ENCODE peak calls at places on chromosomes 1 and 21, in five cellular contexts. One of them, this sample, is unnamed.

GRCh38 chr1:3017440-3018050 is 3.7 kb upstream of the ACTRT2 start:
- DNase-seq in AG04450: no peak
- DNase-seq in body of pancreas: peak
- DNase-seq in neural progenitor cell: no peak
- DNase-seq in psoas muscle: no peak
- DNase-seq in this sample: no peak

GRCh38 chr1:184242507-184242943 is 144.3 kb upstream of the C1orf21 start:
- DNase-seq in body of pancreas: peak
- DNase-seq in AG04450: peak
- DNase-seq in psoas muscle: no peak
- DNase-seq in neural progenitor cell: peak
- DNase-seq in this sample: no peak

GRCh38 chr1:145918992-145919939 is 749 bp upstream of the PEX11B start:
- DNase-seq in AG04450: no peak
- DNase-seq in neural progenitor cell: peak
- DNase-seq in body of pancreas: peak
- DNase-seq in psoas muscle: peak
- DNase-seq in this sample: no peak

GRCh38 chr1:7177438-7178126 is 392.3 kb downstream of the CAMTA1 start:
- DNase-seq in psoas muscle: no peak
- DNase-seq in neural progenitor cell: peak
- DNase-seq in AG04450: no peak
- DNase-seq in body of pancreas: no peak
- DNase-seq in this sample: no peak

GRCh38 chr1:30748699-30749401 is 8.7 kb downstream of the LAPTM5 start:
- DNase-seq in psoas muscle: no peak
- DNase-seq in neural progenitor cell: no peak
- DNase-seq in AG04450: no peak
- DNase-seq in body of pancreas: no peak
- DNase-seq in this sample: no peak

GRCh38 chr1:87684786-87685185 is 356.1 kb downstream of the LMO4 start:
- DNase-seq in body of pancreas: no peak
- DNase-seq in psoas muscle: no peak
- DNase-seq in neural progenitor cell: no peak
- DNase-seq in AG04450: no peak
- DNase-seq in this sample: no peak

GRCh38 chr1:201266774-201267173 is 16.5 kb upstream of the PKP1 start:
- DNase-seq in AG04450: peak
- DNase-seq in psoas muscle: no peak
- DNase-seq in neural progenitor cell: no peak
- DNase-seq in body of pancreas: no peak
- DNase-seq in this sample: peak

GRCh38 chr1:225651376-225651871 is 1.5 kb downstream of the ENAH start:
- DNase-seq in psoas muscle: no peak
- DNase-seq in AG04450: no peak
- DNase-seq in body of pancreas: no peak
- DNase-seq in neural progenitor cell: no peak
- DNase-seq in this sample: no peak

GRCh38 chr1:43565600-43566360 is 35.1 kb downstream of the PTPRF start:
- DNase-seq in neural progenitor cell: peak
- DNase-seq in psoas muscle: peak
- DNase-seq in body of pancreas: peak
- DNase-seq in AG04450: no peak
- DNase-seq in this sample: no peak

GRCh38 chr1:1432951-1433803 is 2.3 kb upstream of the VWA1 start:
- DNase-seq in neural progenitor cell: peak
- DNase-seq in AG04450: no peak
- DNase-seq in psoas muscle: peak
- DNase-seq in body of pancreas: peak
- DNase-seq in this sample: no peak

GRCh38 chr1:67515324-67516080 is 85.3 kb upstream of the SERBP1 start:
- DNase-seq in body of pancreas: no peak
- DNase-seq in neural progenitor cell: no peak
- DNase-seq in AG04450: no peak
- DNase-seq in psoas muscle: no peak
- DNase-seq in this sample: no peak

GRCh38 chr1:176820292-176821056 is 344.0 kb downstream of the ASTN1 start:
- DNase-seq in neural progenitor cell: no peak
- DNase-seq in body of pancreas: no peak
- DNase-seq in AG04450: no peak
- DNase-seq in psoas muscle: no peak
- DNase-seq in this sample: no peak

GRCh38 chr1:226989081-226989747 is 49.1 kb downstream of the COQ8A start:
- DNase-seq in psoas muscle: no peak
- DNase-seq in body of pancreas: no peak
- DNase-seq in neural progenitor cell: no peak
- DNase-seq in AG04450: no peak
- DNase-seq in this sample: no peak

GRCh38 chr1:228097333-228098081 is 5.6 kb downstream of the C1orf35 start:
- DNase-seq in AG04450: no peak
- DNase-seq in neural progenitor cell: no peak
- DNase-seq in body of pancreas: no peak
- DNase-seq in psoas muscle: peak
- DNase-seq in this sample: no peak

GRCh38 chr1:210230149-210230695 is 2.4 kb upstream of the SERTAD4 start:
- DNase-seq in body of pancreas: no peak
- DNase-seq in AG04450: no peak
- DNase-seq in psoas muscle: no peak
- DNase-seq in neural progenitor cell: no peak
- DNase-seq in this sample: no peak

DNA sequence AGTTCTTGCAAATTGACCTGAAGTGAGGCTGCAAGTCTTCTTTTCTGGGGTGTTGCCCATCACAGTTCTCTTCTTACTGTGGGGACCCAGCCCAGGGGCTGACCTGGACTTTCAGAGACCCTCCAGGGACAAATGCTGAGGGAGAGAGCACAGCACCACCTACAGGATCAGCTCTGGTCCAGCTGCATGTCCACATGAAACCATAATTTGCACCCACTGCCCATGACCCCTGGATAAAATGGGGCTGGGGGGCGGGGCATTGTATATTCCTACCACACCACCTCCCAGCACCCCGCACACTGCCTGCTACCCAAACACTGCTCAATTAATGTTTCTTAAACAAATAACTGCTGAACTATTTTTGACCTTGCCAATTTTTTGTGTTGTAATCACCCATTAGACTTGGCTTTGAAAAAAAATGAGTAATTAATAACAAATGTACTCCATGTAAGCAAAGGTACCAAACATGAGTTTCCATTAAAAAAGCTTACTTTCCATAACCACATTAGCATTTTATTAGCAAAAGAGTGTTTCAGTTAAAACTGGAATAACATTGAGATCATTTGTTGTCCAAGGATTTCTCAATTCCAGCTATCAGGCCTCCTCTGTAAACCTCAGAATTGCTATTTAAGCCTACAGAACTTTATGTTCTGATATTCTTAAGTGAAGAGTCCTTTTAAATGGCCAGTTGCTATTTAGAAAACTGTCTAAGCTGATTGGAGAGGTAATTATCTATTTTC is 168.0 kb upstream of the RAB4A start:
- DNase-seq in AG04450: no peak
- DNase-seq in body of pancreas: no peak
- DNase-seq in neural progenitor cell: peak
- DNase-seq in psoas muscle: no peak
- DNase-seq in this sample: no peak
- TF ChIP-seq CTCF in AG04450: no peak
- TF ChIP-seq CTCF in body of pancreas: no peak
- TF ChIP-seq CTCF in neural progenitor cell: peak
- TF ChIP-seq CTCF in psoas muscle: no peak
- TF ChIP-seq CTCF in this sample: no peak

GRCh38 chr1:28260803-28261174 is 1.5 kb downstream of the SESN2 start:
- DNase-seq in neural progenitor cell: no peak
- DNase-seq in body of pancreas: no peak
- DNase-seq in psoas muscle: no peak
- DNase-seq in AG04450: no peak
- DNase-seq in this sample: no peak
- H3K27ac ChIP-seq in neural progenitor cell: no peak
- H3K27ac ChIP-seq in body of pancreas: peak
- H3K27ac ChIP-seq in psoas muscle: no peak
- H3K27ac ChIP-seq in AG04450: no peak
- H3K27ac ChIP-seq in this sample: peak

GRCh38 chr1:211576717-211577116 is 2.2 kb downstream of the SLC30A1 start:
- DNase-seq in AG04450: no peak
- DNase-seq in neural progenitor cell: no peak
- DNase-seq in psoas muscle: no peak
- DNase-seq in body of pancreas: no peak
- DNase-seq in this sample: no peak
- TF ChIP-seq CTCF in AG04450: no peak
- TF ChIP-seq CTCF in neural progenitor cell: no peak
- TF ChIP-seq CTCF in psoas muscle: no peak
- TF ChIP-seq CTCF in body of pancreas: no peak
- TF ChIP-seq CTCF in this sample: no peak

GRCh38 chr1:178345238-178345637 is 151.5 kb downstream of the CLEC20A start:
- DNase-seq in neural progenitor cell: no peak
- DNase-seq in body of pancreas: no peak
- DNase-seq in psoas muscle: no peak
- DNase-seq in AG04450: no peak
- DNase-seq in this sample: no peak
- H3K27ac ChIP-seq in neural progenitor cell: no peak
- H3K27ac ChIP-seq in body of pancreas: peak
- H3K27ac ChIP-seq in psoas muscle: peak
- H3K27ac ChIP-seq in AG04450: no peak
- H3K27ac ChIP-seq in this sample: no peak

GRCh38 chr21:38377165-38378093 is 120.6 kb downstream of the KCNJ15 start:
- DNase-seq in neural progenitor cell: no peak
- DNase-seq in AG04450: no peak
- DNase-seq in psoas muscle: no peak
- DNase-seq in body of pancreas: no peak
- DNase-seq in this sample: no peak

GRCh38 chr21:38384246-38384576 is 114.1 kb downstream of the ERG start:
- DNase-seq in AG04450: no peak
- DNase-seq in body of pancreas: no peak
- DNase-seq in psoas muscle: no peak
- DNase-seq in neural progenitor cell: no peak
- DNase-seq in this sample: no peak

GRCh38 chr21:38379171-38379570 is 119.1 kb downstream of the ERG start:
- DNase-seq in AG04450: no peak
- DNase-seq in body of pancreas: no peak
- DNase-seq in psoas muscle: no peak
- DNase-seq in neural progenitor cell: no peak
- DNase-seq in this sample: no peak

GRCh38 chr21:38383411-38384245 is 114.6 kb downstream of the ERG start:
- DNase-seq in AG04450: no peak
- DNase-seq in neural progenitor cell: no peak
- DNase-seq in body of pancreas: no peak
- DNase-seq in psoas muscle: no peak
- DNase-seq in this sample: no peak

DNA sequence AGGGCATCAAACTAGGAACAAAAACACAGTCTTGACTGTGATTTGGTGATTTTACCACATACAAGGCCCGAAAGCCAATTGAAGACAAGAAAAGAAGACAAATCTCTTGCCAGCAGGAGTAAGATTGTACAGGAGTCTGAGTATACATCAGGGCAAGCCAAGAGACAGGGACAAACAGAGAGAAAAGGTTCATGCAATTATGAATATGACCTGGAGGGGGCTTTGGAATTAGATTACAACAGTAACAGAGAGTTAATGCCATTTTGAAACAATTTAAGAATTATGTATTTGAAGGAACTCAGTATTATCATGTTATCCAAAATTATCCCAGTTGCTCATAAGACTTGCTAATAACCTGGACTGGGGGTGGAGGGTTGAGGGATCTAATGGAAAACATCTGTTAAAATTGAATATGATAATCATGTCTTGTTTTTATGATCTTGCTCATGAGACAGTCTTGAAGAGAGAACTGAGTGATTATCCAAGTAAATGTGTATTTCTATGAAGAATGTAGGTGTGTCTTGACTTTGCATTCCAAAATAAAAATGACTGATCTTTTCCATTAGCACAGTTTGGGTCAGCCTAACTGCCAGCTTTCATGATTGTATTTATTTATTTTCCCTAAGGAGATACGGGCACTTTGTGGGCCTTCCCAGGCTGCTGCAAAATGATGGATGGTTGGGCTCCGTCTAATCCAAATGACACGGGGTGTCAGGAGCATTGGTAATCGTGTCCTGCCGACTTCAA is 117.7 kb downstream of the ERG start:
- DNase-seq in neural progenitor cell: no peak
- DNase-seq in body of pancreas: no peak
- DNase-seq in psoas muscle: no peak
- DNase-seq in AG04450: no peak
- DNase-seq in this sample: no peak
- TF ChIP-seq CTCF in neural progenitor cell: peak
- TF ChIP-seq CTCF in body of pancreas: no peak
- TF ChIP-seq CTCF in psoas muscle: no peak
- TF ChIP-seq CTCF in AG04450: peak
- TF ChIP-seq CTCF in this sample: no peak

GRCh38 chr21:46347791-46348381 is 23.9 kb downstream of the PCNT start:
- DNase-seq in neural progenitor cell: no peak
- DNase-seq in psoas muscle: peak
- DNase-seq in body of pancreas: no peak
- DNase-seq in AG04450: no peak
- DNase-seq in this sample: no peak
- H3K27ac ChIP-seq in neural progenitor cell: no peak
- H3K27ac ChIP-seq in psoas muscle: peak
- H3K27ac ChIP-seq in body of pancreas: no peak
- H3K27ac ChIP-seq in AG04450: no peak
- H3K27ac ChIP-seq in this sample: no peak

GRCh38 chr1:65063025-65063424 is 85.0 kb upstream of the AK4 start:
- DNase-seq in body of pancreas: no peak
- DNase-seq in psoas muscle: no peak
- DNase-seq in neural progenitor cell: no peak
- DNase-seq in AG04450: no peak
- DNase-seq in this sample: no peak
- TF ChIP-seq CTCF in body of pancreas: no peak
- TF ChIP-seq CTCF in psoas muscle: peak
- TF ChIP-seq CTCF in neural progenitor cell: peak
- TF ChIP-seq CTCF in AG04450: no peak
- TF ChIP-seq CTCF in this sample: peak

DNA sequence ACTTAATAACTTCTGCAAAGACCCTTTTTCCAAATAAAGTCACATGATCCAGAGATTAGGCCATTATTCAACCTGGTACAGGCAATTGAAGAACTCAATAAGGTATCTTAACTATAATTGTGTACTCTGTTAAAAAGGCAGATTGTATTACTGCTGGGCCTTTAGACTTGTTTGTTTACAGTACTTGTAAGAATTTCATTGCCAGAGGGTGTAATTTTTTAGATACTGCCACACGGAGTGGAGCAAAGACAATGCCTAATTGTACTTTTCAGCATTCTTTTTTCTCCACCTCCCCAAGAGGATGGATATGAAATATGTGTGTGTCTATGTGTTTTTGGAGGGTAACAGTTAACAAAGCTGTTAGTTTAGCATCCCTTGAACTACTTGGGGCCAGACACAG is 47.5 kb downstream of the HUNK start:
- DNase-seq in body of pancreas: no peak
- DNase-seq in neural progenitor cell: no peak
- DNase-seq in psoas muscle: no peak
- DNase-seq in AG04450: no peak
- DNase-seq in this sample: no peak
- H3K27ac ChIP-seq in body of pancreas: peak
- H3K27ac ChIP-seq in neural progenitor cell: no peak
- H3K27ac ChIP-seq in psoas muscle: no peak
- H3K27ac ChIP-seq in AG04450: no peak
- H3K27ac ChIP-seq in this sample: no peak